ENCODE peak calls at places on chromosomes 11 and 22, in nine cellular contexts. One of them, this sample, is unnamed.

GRCh38 chr11:67371549-67372231 is 1.7 kb downstream of the CLCF1 start:
- DNase-seq in tibial nerve: no peak
- DNase-seq in mesendoderm: peak
- DNase-seq in A549: peak
- DNase-seq in transverse colon: no peak
- DNase-seq in HL-60: no peak
- DNase-seq in CD8-positive, alpha-beta T cell: peak
- DNase-seq in SJSA1: peak
- DNase-seq in suprapubic skin: no peak
- DNase-seq in this sample: no peak

GRCh38 chr11:2691991-2692841 is 7.6 kb downstream of the KCNQ1OT1 start:
- DNase-seq in mesendoderm: peak
- DNase-seq in HL-60: no peak
- DNase-seq in SJSA1: no peak
- DNase-seq in tibial nerve: no peak
- DNase-seq in A549: no peak
- DNase-seq in transverse colon: no peak
- DNase-seq in CD8-positive, alpha-beta T cell: no peak
- DNase-seq in suprapubic skin: peak
- DNase-seq in this sample: no peak

GRCh38 chr22:24005201-24005600 is at the start of gene GSTT4:
- DNase-seq in transverse colon: no peak
- DNase-seq in HL-60: no peak
- DNase-seq in tibial nerve: no peak
- DNase-seq in mesendoderm: no peak
- DNase-seq in A549: no peak
- DNase-seq in SJSA1: no peak
- DNase-seq in CD8-positive, alpha-beta T cell: no peak
- DNase-seq in suprapubic skin: peak
- DNase-seq in this sample: no peak

GRCh38 chr11:108007819-108008218 is 879 bp upstream of the CUL5 start:
- DNase-seq in suprapubic skin: no peak
- DNase-seq in A549: no peak
- DNase-seq in SJSA1: no peak
- DNase-seq in CD8-positive, alpha-beta T cell: no peak
- DNase-seq in HL-60: no peak
- DNase-seq in transverse colon: no peak
- DNase-seq in tibial nerve: no peak
- DNase-seq in mesendoderm: no peak
- DNase-seq in this sample: no peak

GRCh38 chr22:48700566-48701295 is 1126.9 kb downstream of the BRD1 start:
- DNase-seq in tibial nerve: no peak
- DNase-seq in HL-60: no peak
- DNase-seq in suprapubic skin: no peak
- DNase-seq in A549: no peak
- DNase-seq in transverse colon: no peak
- DNase-seq in SJSA1: no peak
- DNase-seq in mesendoderm: no peak
- DNase-seq in CD8-positive, alpha-beta T cell: no peak
- DNase-seq in this sample: no peak

GRCh38 chr11:64331569-64332371 is 8.2 kb upstream of the CCDC88B start:
- DNase-seq in SJSA1: peak
- DNase-seq in HL-60: peak
- DNase-seq in suprapubic skin: no peak
- DNase-seq in tibial nerve: peak
- DNase-seq in transverse colon: peak
- DNase-seq in CD8-positive, alpha-beta T cell: peak
- DNase-seq in A549: peak
- DNase-seq in mesendoderm: peak
- DNase-seq in this sample: peak

GRCh38 chr11:133342453-133342852 is 189.8 kb downstream of the OPCML start:
- DNase-seq in tibial nerve: no peak
- DNase-seq in CD8-positive, alpha-beta T cell: no peak
- DNase-seq in HL-60: no peak
- DNase-seq in SJSA1: no peak
- DNase-seq in suprapubic skin: no peak
- DNase-seq in transverse colon: no peak
- DNase-seq in A549: no peak
- DNase-seq in mesendoderm: no peak
- DNase-seq in this sample: no peak

GRCh38 chr22:40426671-40427070 is 56.3 kb downstream of the SGSM3 start:
- DNase-seq in tibial nerve: no peak
- DNase-seq in CD8-positive, alpha-beta T cell: no peak
- DNase-seq in suprapubic skin: no peak
- DNase-seq in HL-60: no peak
- DNase-seq in transverse colon: no peak
- DNase-seq in A549: no peak
- DNase-seq in SJSA1: peak
- DNase-seq in mesendoderm: no peak
- DNase-seq in this sample: no peak

GRCh38 chr11:67405196-67405567 is 1.3 kb downstream of the TBC1D10C start:
- DNase-seq in A549: no peak
- DNase-seq in HL-60: no peak
- DNase-seq in transverse colon: no peak
- DNase-seq in CD8-positive, alpha-beta T cell: peak
- DNase-seq in suprapubic skin: no peak
- DNase-seq in mesendoderm: no peak
- DNase-seq in tibial nerve: no peak
- DNase-seq in SJSA1: no peak
- DNase-seq in this sample: no peak

GRCh38 chr22:25346859-25347751 is 127.7 kb downstream of the CRYBB2 start:
- DNase-seq in SJSA1: peak
- DNase-seq in A549: no peak
- DNase-seq in tibial nerve: no peak
- DNase-seq in mesendoderm: no peak
- DNase-seq in suprapubic skin: peak
- DNase-seq in HL-60: no peak
- DNase-seq in transverse colon: no peak
- DNase-seq in CD8-positive, alpha-beta T cell: no peak
- DNase-seq in this sample: no peak

GRCh38 chr11:48028909-48029685 is 48.7 kb downstream of the PTPRJ start:
- DNase-seq in SJSA1: no peak
- DNase-seq in CD8-positive, alpha-beta T cell: no peak
- DNase-seq in HL-60: no peak
- DNase-seq in tibial nerve: no peak
- DNase-seq in mesendoderm: no peak
- DNase-seq in transverse colon: no peak
- DNase-seq in suprapubic skin: no peak
- DNase-seq in A549: no peak
- DNase-seq in this sample: no peak

GRCh38 chr11:61045271-61045670 is 57.0 kb upstream of the CD5 start:
- DNase-seq in SJSA1: no peak
- DNase-seq in tibial nerve: no peak
- DNase-seq in CD8-positive, alpha-beta T cell: no peak
- DNase-seq in A549: no peak
- DNase-seq in suprapubic skin: no peak
- DNase-seq in transverse colon: no peak
- DNase-seq in mesendoderm: no peak
- DNase-seq in HL-60: no peak
- DNase-seq in this sample: no peak

GRCh38 chr11:33147559-33147958 is 13.7 kb downstream of the CSTF3 start:
- DNase-seq in CD8-positive, alpha-beta T cell: no peak
- DNase-seq in SJSA1: no peak
- DNase-seq in mesendoderm: no peak
- DNase-seq in HL-60: no peak
- DNase-seq in suprapubic skin: no peak
- DNase-seq in transverse colon: no peak
- DNase-seq in tibial nerve: no peak
- DNase-seq in A549: no peak
- DNase-seq in this sample: no peak

GRCh38 chr11:1280116-1281035 is 29.1 kb downstream of the TOLLIP start:
- DNase-seq in mesendoderm: no peak
- DNase-seq in HL-60: no peak
- DNase-seq in transverse colon: no peak
- DNase-seq in CD8-positive, alpha-beta T cell: no peak
- DNase-seq in suprapubic skin: no peak
- DNase-seq in A549: no peak
- DNase-seq in SJSA1: no peak
- DNase-seq in tibial nerve: no peak
- DNase-seq in this sample: no peak

GRCh38 chr11:64900263-64900678 is 16.7 kb downstream of the ATG2A start:
- DNase-seq in CD8-positive, alpha-beta T cell: peak
- DNase-seq in tibial nerve: no peak
- DNase-seq in suprapubic skin: no peak
- DNase-seq in mesendoderm: no peak
- DNase-seq in A549: peak
- DNase-seq in transverse colon: no peak
- DNase-seq in SJSA1: no peak
- DNase-seq in HL-60: no peak
- DNase-seq in this sample: no peak

GRCh38 chr22:36160499-36160942 is at the start of gene APOL3:
- DNase-seq in SJSA1: no peak
- DNase-seq in A549: no peak
- DNase-seq in HL-60: no peak
- DNase-seq in suprapubic skin: peak
- DNase-seq in CD8-positive, alpha-beta T cell: peak
- DNase-seq in mesendoderm: no peak
- DNase-seq in transverse colon: peak
- DNase-seq in tibial nerve: peak
- DNase-seq in this sample: no peak

GRCh38 chr11:41461057-41461681 is 1.7 kb upstream of the LRRC4C start:
- DNase-seq in A549: peak
- DNase-seq in transverse colon: no peak
- DNase-seq in mesendoderm: no peak
- DNase-seq in suprapubic skin: no peak
- DNase-seq in HL-60: no peak
- DNase-seq in tibial nerve: peak
- DNase-seq in CD8-positive, alpha-beta T cell: no peak
- DNase-seq in SJSA1: no peak
- DNase-seq in this sample: no peak

GRCh38 chr22:26122920-26123468 is 46.3 kb upstream of the SEZ6L start:
- DNase-seq in tibial nerve: no peak
- DNase-seq in suprapubic skin: no peak
- DNase-seq in mesendoderm: no peak
- DNase-seq in HL-60: no peak
- DNase-seq in CD8-positive, alpha-beta T cell: no peak
- DNase-seq in transverse colon: no peak
- DNase-seq in A549: no peak
- DNase-seq in SJSA1: no peak
- DNase-seq in this sample: no peak

GRCh38 chr11:15776387-15776786 is 580.0 kb downstream of the SOX6 start:
- DNase-seq in HL-60: no peak
- DNase-seq in SJSA1: no peak
- DNase-seq in mesendoderm: no peak
- DNase-seq in CD8-positive, alpha-beta T cell: no peak
- DNase-seq in suprapubic skin: no peak
- DNase-seq in transverse colon: no peak
- DNase-seq in tibial nerve: no peak
- DNase-seq in A549: no peak
- DNase-seq in this sample: no peak

GRCh38 chr11:19891050-19891449 is 178.4 kb downstream of the NAV2 start:
- DNase-seq in mesendoderm: no peak
- DNase-seq in tibial nerve: no peak
- DNase-seq in transverse colon: no peak
- DNase-seq in SJSA1: no peak
- DNase-seq in CD8-positive, alpha-beta T cell: no peak
- DNase-seq in HL-60: no peak
- DNase-seq in suprapubic skin: no peak
- DNase-seq in A549: no peak
- DNase-seq in this sample: no peak

GRCh38 chr11:126366064-126366822 is 10.8 kb downstream of the ST3GAL4 start:
- DNase-seq in transverse colon: no peak
- DNase-seq in mesendoderm: no peak
- DNase-seq in A549: no peak
- DNase-seq in tibial nerve: no peak
- DNase-seq in CD8-positive, alpha-beta T cell: no peak
- DNase-seq in suprapubic skin: no peak
- DNase-seq in HL-60: no peak
- DNase-seq in SJSA1: no peak
- DNase-seq in this sample: no peak

GRCh38 chr22:17910561-17911311 is 113.6 kb downstream of the MICAL3 start:
- DNase-seq in suprapubic skin: no peak
- DNase-seq in transverse colon: peak
- DNase-seq in A549: peak
- DNase-seq in mesendoderm: peak
- DNase-seq in tibial nerve: peak
- DNase-seq in CD8-positive, alpha-beta T cell: no peak
- DNase-seq in SJSA1: peak
- DNase-seq in HL-60: no peak
- DNase-seq in this sample: peak

GRCh38 chr22:27419473-27419872 is 382.1 kb downstream of the MN1 start:
- DNase-seq in HL-60: no peak
- DNase-seq in A549: no peak
- DNase-seq in CD8-positive, alpha-beta T cell: no peak
- DNase-seq in mesendoderm: no peak
- DNase-seq in SJSA1: no peak
- DNase-seq in transverse colon: no peak
- DNase-seq in suprapubic skin: no peak
- DNase-seq in tibial nerve: no peak
- DNase-seq in this sample: no peak

GRCh38 chr22:46024136-46024840 is 47.3 kb upstream of the WNT7B start:
- DNase-seq in suprapubic skin: peak
- DNase-seq in A549: no peak
- DNase-seq in CD8-positive, alpha-beta T cell: no peak
- DNase-seq in tibial nerve: no peak
- DNase-seq in HL-60: no peak
- DNase-seq in mesendoderm: no peak
- DNase-seq in transverse colon: no peak
- DNase-seq in SJSA1: no peak
- DNase-seq in this sample: no peak
- H3K4me3 ChIP-seq in suprapubic skin: no peak
- H3K4me3 ChIP-seq in A549: no peak
- H3K4me3 ChIP-seq in CD8-positive, alpha-beta T cell: no peak
- H3K4me3 ChIP-seq in tibial nerve: no peak
- H3K4me3 ChIP-seq in HL-60: no peak
- H3K4me3 ChIP-seq in mesendoderm: no peak
- H3K4me3 ChIP-seq in transverse colon: no peak
- H3K4me3 ChIP-seq in SJSA1: no peak
- H3K4me3 ChIP-seq in this sample: no peak

GRCh38 chr11:128772814-128773213 is 78.9 kb downstream of the FLI1 start:
- DNase-seq in SJSA1: no peak
- DNase-seq in CD8-positive, alpha-beta T cell: peak
- DNase-seq in suprapubic skin: peak
- DNase-seq in A549: no peak
- DNase-seq in transverse colon: peak
- DNase-seq in HL-60: peak
- DNase-seq in tibial nerve: peak
- DNase-seq in mesendoderm: no peak
- DNase-seq in this sample: no peak
- H3K4me3 ChIP-seq in SJSA1: no peak
- H3K4me3 ChIP-seq in CD8-positive, alpha-beta T cell: no peak
- H3K4me3 ChIP-seq in suprapubic skin: no peak
- H3K4me3 ChIP-seq in A549: no peak
- H3K4me3 ChIP-seq in transverse colon: no peak
- H3K4me3 ChIP-seq in HL-60: no peak
- H3K4me3 ChIP-seq in tibial nerve: no peak
- H3K4me3 ChIP-seq in mesendoderm: no peak
- H3K4me3 ChIP-seq in this sample: no peak

GRCh38 chr11:45181595-45182550 is 35.4 kb downstream of the PRDM11 start:
- DNase-seq in suprapubic skin: no peak
- DNase-seq in mesendoderm: peak
- DNase-seq in tibial nerve: no peak
- DNase-seq in transverse colon: no peak
- DNase-seq in CD8-positive, alpha-beta T cell: no peak
- DNase-seq in HL-60: no peak
- DNase-seq in SJSA1: no peak
- DNase-seq in A549: no peak
- DNase-seq in this sample: no peak
- H3K4me3 ChIP-seq in suprapubic skin: peak
- H3K4me3 ChIP-seq in mesendoderm: no peak
- H3K4me3 ChIP-seq in tibial nerve: peak
- H3K4me3 ChIP-seq in transverse colon: peak
- H3K4me3 ChIP-seq in CD8-positive, alpha-beta T cell: no peak
- H3K4me3 ChIP-seq in HL-60: no peak
- H3K4me3 ChIP-seq in SJSA1: no peak
- H3K4me3 ChIP-seq in A549: peak
- H3K4me3 ChIP-seq in this sample: peak

GRCh38 chr11:105032495-105032894 is 2.4 kb downstream of the CASP1 start:
- DNase-seq in suprapubic skin: no peak
- DNase-seq in CD8-positive, alpha-beta T cell: no peak
- DNase-seq in SJSA1: no peak
- DNase-seq in tibial nerve: no peak
- DNase-seq in mesendoderm: no peak
- DNase-seq in transverse colon: no peak
- DNase-seq in HL-60: peak
- DNase-seq in A549: no peak
- DNase-seq in this sample: no peak
- H3K4me3 ChIP-seq in suprapubic skin: no peak
- H3K4me3 ChIP-seq in CD8-positive, alpha-beta T cell: no peak
- H3K4me3 ChIP-seq in SJSA1: no peak
- H3K4me3 ChIP-seq in tibial nerve: no peak
- H3K4me3 ChIP-seq in mesendoderm: no peak
- H3K4me3 ChIP-seq in transverse colon: no peak
- H3K4me3 ChIP-seq in HL-60: peak
- H3K4me3 ChIP-seq in A549: no peak
- H3K4me3 ChIP-seq in this sample: no peak

This sample was measured in kidney epithelial cell.